ENCODE peak calls at places on chromosomes 7 and 10, in nine cellular contexts. F is nephron progenitor cell; K is dorsolateral prefrontal cortex; E is T-helper 17 cell; G is stimulated activated CD4-positive, alpha-beta T cell treated with anti-CD3 and anti-CD28 coated beads, Interleukin-15, amount 100 ng/mL, for 24 hours; Y is activated CD8-positive, alpha-beta memory T cell treated with anti-CD3 and anti-CD28 coated beads for 48 hours; D is M059J; V is iPS DF 19.7; P is AG08396. U is an unnamed sample.

GRCh38 chr7:140889150-140889549 is 35.6 kb downstream of the BRAF start:
- DNase-seq in V (no peak), P (no peak), G (no peak), K (no peak), D (no peak), Y (no peak), E (no peak), F (no peak), U (no peak)

GRCh38 chr10:35462491-35462934 is 126.2 kb downstream of the CCNY start:
- DNase-seq in V (no peak), Y (no peak), K (no peak), E (no peak), D (no peak), P (no peak), F (no peak), G (no peak), U (no peak)

GRCh38 chr10:127195041-127195506 is 1.3 kb downstream of the INSYN2A start:
- DNase-seq in D (peak), F (peak), G (no peak), P (peak), K (peak), V (no peak), E (no peak), Y (no peak), U (no peak)

GRCh38 chr10:123149568-123150228 is 1.8 kb downstream of the HMX2 start:
- DNase-seq in V (no peak), K (no peak), Y (no peak), D (no peak), P (peak), F (peak), E (no peak), G (peak), U (no peak)

GRCh38 chr10:73648252-73648651 is 7.0 kb upstream of the MYOZ1 start:
- DNase-seq in V (no peak), G (no peak), P (no peak), D (no peak), F (no peak), E (no peak), K (peak), Y (no peak), U (no peak)

GRCh38 chr10:48496831-48497792 is 107.8 kb downstream of the ARHGAP22 start:
- DNase-seq in G (no peak), D (peak), K (peak), V (no peak), P (peak), E (no peak), F (no peak), Y (no peak), U (no peak)

GRCh38 chr7:99559276-99559915 is 954 bp downstream of the ZNF655 start:
- DNase-seq in F (no peak), G (peak), P (no peak), K (no peak), E (no peak), V (no peak), Y (no peak), D (peak), U (no peak)

GRCh38 chr10:15824498-15824897 is 35.8 kb downstream of the MINDY3 start:
- DNase-seq in E (no peak), Y (no peak), V (no peak), G (no peak), D (peak), K (no peak), P (no peak), F (no peak), U (no peak)

GRCh38 chr10:34627331-34627730 is 187.8 kb downstream of the PARD3 start:
- DNase-seq in D (no peak), Y (no peak), F (no peak), V (no peak), P (no peak), E (no peak), G (no peak), K (no peak), U (no peak)

GRCh38 chr7:112726076-112726475 is 64.1 kb downstream of the TMEM168 start:
- DNase-seq in F (no peak), V (no peak), D (no peak), Y (no peak), E (no peak), P (no peak), G (no peak), K (no peak), U (no peak)

GRCh38 chr10:73806176-73806950 is 5.0 kb downstream of the NDST2 start:
- DNase-seq in E (no peak), D (no peak), V (no peak), K (no peak), F (no peak), P (no peak), G (no peak), Y (no peak), U (no peak)

GRCh38 chr10:103660364-103661197 is 167.1 kb downstream of the NEURL1 start:
- DNase-seq in D (peak), E (no peak), V (no peak), P (peak), F (no peak), Y (no peak), G (peak), K (peak), U (no peak)

GRCh38 chr10:132264306-132264950 is 43.3 kb downstream of the STK32C start:
- DNase-seq in K (no peak), D (no peak), G (no peak), P (no peak), V (no peak), Y (no peak), E (no peak), F (no peak), U (no peak)

GRCh38 chr7:96061844-96062243 is 260.1 kb downstream of the SLC25A13 start:
- DNase-seq in G (no peak), D (no peak), K (no peak), E (no peak), P (no peak), Y (no peak), F (no peak), V (no peak), U (no peak)

GRCh38 chr10:21314234-21314633 is 211.2 kb downstream of the SKIDA1 start:
- DNase-seq in V (no peak), D (no peak), F (no peak), Y (no peak), P (no peak), K (no peak), E (no peak), G (no peak), U (no peak)

GRCh38 chr10:70903262-70903921 is 15.0 kb upstream of the PCBD1 start:
- DNase-seq in G (peak), P (peak), F (peak), D (peak), Y (no peak), K (peak), E (no peak), V (no peak), U (peak)

GRCh38 chr10:104109908-104110662 is 11.9 kb upstream of the SFR1 start:
- DNase-seq in Y (no peak), G (no peak), P (peak), K (no peak), E (no peak), V (no peak), D (peak), F (no peak), U (no peak)

GRCh38 chr10:46545861-46546590 is 10.4 kb downstream of the GPRIN2 start:
- DNase-seq in V (no peak), Y (no peak), G (peak), D (no peak), F (peak), K (no peak), P (peak), E (no peak), U (peak)

GRCh38 chr10:57657164-57657765 is 610.4 kb downstream of the IPMK start:
- DNase-seq in E (no peak), G (peak), V (peak), F (peak), D (peak), K (peak), P (peak), Y (no peak), U (no peak)

GRCh38 chr7:96558530-96558929 is 151.1 kb downstream of the SEM1 start:
- DNase-seq in F (no peak), D (peak), P (peak), Y (no peak), K (no peak), E (no peak), G (no peak), V (no peak), U (no peak)

GRCh38 chr7:153022796-153023592 is 263.4 kb downstream of the ACTR3B start:
- DNase-seq in P (no peak), Y (no peak), K (no peak), D (no peak), V (no peak), F (no peak), G (no peak), E (no peak), U (no peak)

GRCh38 chr10:33377658-33378025 is 43.2 kb upstream of the NRP1 start:
- DNase-seq in K (no peak), Y (no peak), G (no peak), F (no peak), V (no peak), E (no peak), D (peak), P (no peak), U (no peak)

GRCh38 chr10:131086094-131086493 is 225.4 kb downstream of the TCERG1L start:
- DNase-seq in V (no peak), Y (no peak), K (no peak), P (no peak), E (no peak), F (no peak), G (no peak), D (no peak), U (no peak)

U was measured in omental fat pad.